ENCODE peak calls at places on chromosomes 3 and 15, in six cellular contexts. One of them, this sample, is unnamed.
A peak's percentile ranks its signal among the peaks of the same experiment; 100 is the strongest.

GRCh38 chr15:39153718-39154117 is 427.2 kb upstream of the THBS1 start:
- DNase-seq in tibial nerve: no peak
- DNase-seq in IMR-90: peak; percentile 15
- DNase-seq in uterus: no peak
- DNase-seq in choroid plexus epithelial cell: no peak
- DNase-seq in cardiac muscle cell: no peak
- DNase-seq in this sample: no peak

GRCh38 chr3:165642761-165643432 is 194.3 kb downstream of the BCHE start:
- DNase-seq in cardiac muscle cell: peak; percentile 97
- DNase-seq in uterus: peak; percentile 75
- DNase-seq in IMR-90: peak; percentile 98
- DNase-seq in choroid plexus epithelial cell: peak; percentile 97
- DNase-seq in tibial nerve: peak; percentile 48
- DNase-seq in this sample: peak; percentile 99

GRCh38 chr3:125160911-125161371 is 51.6 kb downstream of the SLC12A8 start:
- DNase-seq in uterus: no peak
- DNase-seq in tibial nerve: no peak
- DNase-seq in cardiac muscle cell: no peak
- DNase-seq in IMR-90: peak; percentile 62
- DNase-seq in choroid plexus epithelial cell: no peak
- DNase-seq in this sample: no peak

GRCh38 chr3:195106418-195106906 is 164.5 kb downstream of the XXYLT1 start:
- DNase-seq in cardiac muscle cell: peak; percentile 79
- DNase-seq in IMR-90: peak; percentile 52
- DNase-seq in tibial nerve: peak; percentile 46
- DNase-seq in choroid plexus epithelial cell: peak; percentile 75
- DNase-seq in uterus: peak; percentile 77
- DNase-seq in this sample: peak; percentile 76

GRCh38 chr3:66095295-66096001 is 56.7 kb upstream of the MAGI1 start:
- DNase-seq in cardiac muscle cell: no peak
- DNase-seq in uterus: no peak
- DNase-seq in IMR-90: peak; percentile 77
- DNase-seq in tibial nerve: no peak
- DNase-seq in choroid plexus epithelial cell: no peak
- DNase-seq in this sample: no peak

GRCh38 chr3:47932431-47932830 is 83.8 kb downstream of the MAP4 start:
- DNase-seq in choroid plexus epithelial cell: peak; percentile 44
- DNase-seq in tibial nerve: no peak
- DNase-seq in uterus: no peak
- DNase-seq in IMR-90: peak; percentile 49
- DNase-seq in cardiac muscle cell: peak; percentile 42
- DNase-seq in this sample: peak; percentile 10

GRCh38 chr15:43410572-43411214 is 39.8 kb downstream of the TUBGCP4 start:
- DNase-seq in IMR-90: peak; percentile 47
- DNase-seq in choroid plexus epithelial cell: peak; percentile 66
- DNase-seq in tibial nerve: no peak
- DNase-seq in uterus: no peak
- DNase-seq in cardiac muscle cell: peak; percentile 66
- DNase-seq in this sample: peak; percentile 54

GRCh38 chr3:197746214-197746613 is 3.5 kb upstream of the FYTTD1 start:
- DNase-seq in cardiac muscle cell: no peak
- DNase-seq in uterus: no peak
- DNase-seq in choroid plexus epithelial cell: peak; percentile 14
- DNase-seq in tibial nerve: no peak
- DNase-seq in IMR-90: peak; percentile 19
- DNase-seq in this sample: no peak

GRCh38 chr15:71680079-71680461 is 130.3 kb upstream of the NR2E3 start:
- DNase-seq in choroid plexus epithelial cell: no peak
- DNase-seq in IMR-90: no peak
- DNase-seq in uterus: no peak
- DNase-seq in tibial nerve: no peak
- DNase-seq in cardiac muscle cell: no peak
- DNase-seq in this sample: no peak

GRCh38 chr3:177385831-177386301 is 188.6 kb upstream of the TBL1XR1 start:
- DNase-seq in cardiac muscle cell: peak; percentile 18
- DNase-seq in uterus: no peak
- DNase-seq in tibial nerve: no peak
- DNase-seq in choroid plexus epithelial cell: peak; percentile 70
- DNase-seq in IMR-90: peak; percentile 76
- DNase-seq in this sample: peak; percentile 19

GRCh38 chr3:46085421-46086082 is 58.3 kb upstream of the XCR1 start:
- DNase-seq in tibial nerve: no peak
- DNase-seq in uterus: no peak
- DNase-seq in cardiac muscle cell: no peak
- DNase-seq in IMR-90: no peak
- DNase-seq in choroid plexus epithelial cell: no peak
- DNase-seq in this sample: no peak

GRCh38 chr3:27532931-27533607 is 48.9 kb upstream of the SLC4A7 start:
- DNase-seq in uterus: no peak
- DNase-seq in IMR-90: peak; percentile 45
- DNase-seq in cardiac muscle cell: no peak
- DNase-seq in choroid plexus epithelial cell: peak; percentile 49
- DNase-seq in tibial nerve: no peak
- DNase-seq in this sample: peak; percentile 18

GRCh38 chr3:10173095-10173925 is 8.6 kb downstream of the IRAK2 start:
- DNase-seq in uterus: no peak
- DNase-seq in tibial nerve: no peak
- DNase-seq in choroid plexus epithelial cell: peak; percentile 59
- DNase-seq in IMR-90: peak; percentile 61
- DNase-seq in cardiac muscle cell: no peak
- DNase-seq in this sample: no peak

GRCh38 chr15:99126930-99127329 is 22.1 kb downstream of the SYNM start:
- DNase-seq in choroid plexus epithelial cell: no peak
- DNase-seq in cardiac muscle cell: no peak
- DNase-seq in uterus: no peak
- DNase-seq in IMR-90: no peak
- DNase-seq in tibial nerve: no peak
- DNase-seq in this sample: no peak

GRCh38 chr3:195160257-195160898 is 110.6 kb downstream of the XXYLT1 start:
- DNase-seq in uterus: no peak
- DNase-seq in IMR-90: peak; percentile 79
- DNase-seq in cardiac muscle cell: peak; percentile 58
- DNase-seq in tibial nerve: no peak
- DNase-seq in choroid plexus epithelial cell: no peak
- DNase-seq in this sample: peak; percentile 67

GRCh38 chr3:197749315-197749600 is 425 bp upstream of the FYTTD1 start:
- DNase-seq in IMR-90: peak; percentile 76
- DNase-seq in choroid plexus epithelial cell: peak; percentile 52
- DNase-seq in cardiac muscle cell: peak; percentile 58
- DNase-seq in tibial nerve: peak; percentile 26
- DNase-seq in uterus: no peak
- DNase-seq in this sample: peak; percentile 60

GRCh38 chr3:123068227-123069020 is 1.6 kb downstream of the PDIA5 start:
- DNase-seq in uterus: no peak
- DNase-seq in choroid plexus epithelial cell: no peak
- DNase-seq in tibial nerve: no peak
- DNase-seq in IMR-90: no peak
- DNase-seq in cardiac muscle cell: no peak
- DNase-seq in this sample: no peak

GRCh38 chr15:25136119-25136518 is 181.3 kb downstream of the SNRPN start:
- DNase-seq in IMR-90: peak; percentile 15
- DNase-seq in choroid plexus epithelial cell: peak; percentile 42
- DNase-seq in uterus: no peak
- DNase-seq in tibial nerve: no peak
- DNase-seq in cardiac muscle cell: peak; percentile 11
- DNase-seq in this sample: peak; percentile 32

GRCh38 chr3:57179580-57180410 is 14.6 kb upstream of the IL17RD start:
- DNase-seq in IMR-90: peak; percentile 26
- DNase-seq in uterus: no peak
- DNase-seq in tibial nerve: no peak
- DNase-seq in cardiac muscle cell: peak; percentile 46
- DNase-seq in choroid plexus epithelial cell: peak; percentile 67
- DNase-seq in this sample: peak; percentile 46

GRCh38 chr15:34161329-34161953 is 48.5 kb downstream of the KATNBL1 start:
- DNase-seq in IMR-90: peak; percentile 11
- DNase-seq in cardiac muscle cell: no peak
- DNase-seq in uterus: no peak
- DNase-seq in choroid plexus epithelial cell: peak; percentile 6
- DNase-seq in tibial nerve: no peak
- DNase-seq in this sample: no peak

GRCh38 chr3:184184546-184185234 is 1.3 kb upstream of the ABCF3 start:
- DNase-seq in tibial nerve: no peak
- DNase-seq in choroid plexus epithelial cell: no peak
- DNase-seq in uterus: no peak
- DNase-seq in IMR-90: no peak
- DNase-seq in cardiac muscle cell: no peak
- DNase-seq in this sample: no peak

GRCh38 chr3:124230928-124231456 is 239.1 kb upstream of the ROPN1 start:
- DNase-seq in IMR-90: no peak
- DNase-seq in uterus: no peak
- DNase-seq in tibial nerve: no peak
- DNase-seq in choroid plexus epithelial cell: no peak
- DNase-seq in cardiac muscle cell: no peak
- DNase-seq in this sample: no peak

GRCh38 chr3:149448331-149448831 is 26.1 kb upstream of the TM4SF4 start:
- DNase-seq in uterus: no peak
- DNase-seq in choroid plexus epithelial cell: peak; percentile 71
- DNase-seq in IMR-90: peak; percentile 78
- DNase-seq in tibial nerve: no peak
- DNase-seq in cardiac muscle cell: peak; percentile 61
- DNase-seq in this sample: peak; percentile 42

GRCh38 chr15:90650117-90650955 is 66.8 kb upstream of the BLM start:
- DNase-seq in uterus: no peak
- DNase-seq in cardiac muscle cell: peak; percentile 52
- DNase-seq in choroid plexus epithelial cell: no peak
- DNase-seq in IMR-90: peak; percentile 69
- DNase-seq in tibial nerve: no peak
- DNase-seq in this sample: peak; percentile 48

DNA sequence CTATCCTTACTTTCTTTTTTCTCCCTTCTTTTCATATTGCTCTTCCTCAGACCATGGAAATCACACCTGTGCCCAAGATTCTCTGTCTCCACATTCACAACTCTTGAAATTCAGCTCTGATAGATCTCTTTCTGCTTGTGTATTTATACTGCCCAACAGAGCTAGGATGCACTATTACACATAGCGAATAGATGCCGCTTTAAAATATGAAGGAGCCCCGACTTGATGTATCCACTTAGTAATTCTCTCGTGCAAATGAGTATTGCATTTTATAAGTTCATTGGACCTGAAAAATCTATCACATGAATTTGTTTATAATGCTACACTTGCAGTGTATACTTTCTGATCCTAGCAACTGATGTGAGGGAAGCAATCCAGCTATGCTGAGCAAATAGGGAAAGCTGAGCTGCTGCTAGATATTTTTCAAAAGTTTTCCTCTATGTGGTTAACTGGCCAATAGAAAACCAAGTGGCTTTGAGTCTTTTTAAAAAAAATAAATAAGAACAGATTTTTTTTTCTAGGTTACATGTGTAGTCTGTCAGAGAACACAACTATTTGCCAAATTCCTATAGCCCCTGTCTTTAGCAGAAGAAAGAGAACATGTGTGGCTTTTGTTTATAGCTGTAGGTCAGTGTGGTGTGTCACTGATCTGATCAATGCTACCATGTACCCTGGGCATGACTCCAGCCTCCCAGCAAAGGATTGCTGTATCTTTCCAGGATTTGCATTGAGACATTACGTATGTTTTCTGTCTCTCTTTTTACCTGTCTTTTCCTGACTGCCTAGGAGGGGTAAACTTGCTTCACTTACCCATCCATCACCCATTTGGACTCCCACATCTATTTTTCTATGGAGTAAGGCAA is 64.2 kb upstream of the LEKR1 start:
- DNase-seq in uterus: no peak
- DNase-seq in cardiac muscle cell: peak; percentile 39
- DNase-seq in choroid plexus epithelial cell: no peak
- DNase-seq in IMR-90: peak; percentile 60
- DNase-seq in tibial nerve: no peak
- DNase-seq in this sample: peak; percentile 15
- TF ChIP-seq CTCF in uterus: no peak
- TF ChIP-seq CTCF in cardiac muscle cell: no peak
- TF ChIP-seq CTCF in choroid plexus epithelial cell: no peak
- TF ChIP-seq CTCF in IMR-90: peak; percentile 32
- TF ChIP-seq CTCF in tibial nerve: no peak
- TF ChIP-seq CTCF in this sample: no peak

GRCh38 chr3:104291437-104291851 is 1075.3 kb upstream of the ALCAM start:
- DNase-seq in choroid plexus epithelial cell: peak; percentile 47
- DNase-seq in IMR-90: no peak
- DNase-seq in tibial nerve: no peak
- DNase-seq in cardiac muscle cell: no peak
- DNase-seq in uterus: no peak
- DNase-seq in this sample: peak; percentile 6
- H3K4me3 ChIP-seq in choroid plexus epithelial cell: peak overlapping the region; percentile 29
- H3K4me3 ChIP-seq in IMR-90: peak overlapping the region; percentile 29
- H3K4me3 ChIP-seq in tibial nerve: peak overlapping the region; percentile 2
- H3K4me3 ChIP-seq in cardiac muscle cell: no peak overlapping the region
- H3K4me3 ChIP-seq in uterus: peak overlapping the region; percentile 2
- H3K4me3 ChIP-seq in this sample: peak overlapping the region; percentile 25

GRCh38 chr15:76787273-76787672 is 117.9 kb downstream of the SCAPER start:
- DNase-seq in IMR-90: no peak
- DNase-seq in tibial nerve: no peak
- DNase-seq in choroid plexus epithelial cell: no peak
- DNase-seq in uterus: no peak
- DNase-seq in cardiac muscle cell: no peak
- DNase-seq in this sample: no peak
- TF ChIP-seq CTCF in IMR-90: no peak
- TF ChIP-seq CTCF in tibial nerve: no peak
- TF ChIP-seq CTCF in choroid plexus epithelial cell: no peak
- TF ChIP-seq CTCF in uterus: no peak
- TF ChIP-seq CTCF in cardiac muscle cell: no peak
- TF ChIP-seq CTCF in this sample: no peak

DNA sequence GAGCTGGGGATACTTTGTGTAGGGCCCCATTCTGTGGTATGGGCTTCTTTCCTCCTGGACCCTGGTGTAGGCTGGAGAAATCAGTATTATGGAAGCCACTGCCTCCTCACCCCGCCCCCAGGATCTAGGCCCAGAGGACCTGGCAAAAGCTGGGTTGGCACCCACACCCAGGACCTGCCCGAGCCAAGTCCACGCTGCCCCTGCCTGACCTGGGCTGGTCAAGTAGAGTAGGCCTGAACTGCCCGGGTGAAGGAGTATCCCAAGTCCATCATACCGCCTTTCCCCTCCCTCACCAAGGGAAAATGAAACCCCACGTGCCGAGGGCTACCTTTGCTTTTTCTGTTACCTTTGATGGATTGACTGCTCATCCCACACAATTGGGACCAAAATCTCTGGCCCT is 37.7 kb upstream of the TRAK1 start:
- DNase-seq in cardiac muscle cell: no peak
- DNase-seq in choroid plexus epithelial cell: no peak
- DNase-seq in uterus: no peak
- DNase-seq in tibial nerve: no peak
- DNase-seq in IMR-90: no peak
- DNase-seq in this sample: no peak
- H3K4me3 ChIP-seq in cardiac muscle cell: no peak overlapping the region
- H3K4me3 ChIP-seq in choroid plexus epithelial cell: no peak overlapping the region
- H3K4me3 ChIP-seq in uterus: no peak overlapping the region
- H3K4me3 ChIP-seq in tibial nerve: no peak overlapping the region
- H3K4me3 ChIP-seq in IMR-90: no peak overlapping the region
- H3K4me3 ChIP-seq in this sample: no peak overlapping the region

This sample was measured in cardiac fibroblast.